ENCODE peak calls at places on chromosomes 12 and 14, in six cellular contexts. O is HEK293T, G is A549, C is HepG2, K is K562, Z is GM12878. W is an unnamed sample.

GRCh38 chr14:73787760-73788508 is 63.7 kb upstream of the PTGR2 start:
- DNase-seq in O (no peak), G (no peak), C (no peak), K (no peak), Z (no peak), W (peak)

GRCh38 chr14:90797919-90798318 is 18.3 kb downstream of the TTC7B start:
- DNase-seq in O (no peak), G (no peak), C (no peak), K (no peak), Z (no peak), W (no peak)

GRCh38 chr14:51603495-51603894 is 48.2 kb upstream of the FRMD6 start:
- DNase-seq in O (no peak), G (no peak), C (no peak), K (no peak), Z (no peak), W (no peak)

GRCh38 chr12:55727643-55728184 is 1.1 kb downstream of the CD63 start:
- DNase-seq in O (no peak), G (peak), C (no peak), K (peak), Z (no peak), W (peak)

GRCh38 chr12:19474147-19474546 is 34.9 kb downstream of the AEBP2 start:
- DNase-seq in O (no peak), G (no peak), C (no peak), K (no peak), Z (no peak), W (no peak)

GRCh38 chr14:98210045-98210678 is 1061.8 kb downstream of the BCL11B start:
- DNase-seq in O (no peak), G (no peak), C (no peak), K (no peak), Z (no peak), W (no peak)

GRCh38 chr14:89401783-89402182 is 15.2 kb downstream of the FOXN3 start:
- DNase-seq in O (no peak), G (no peak), C (no peak), K (no peak), Z (no peak), W (no peak)

GRCh38 chr14:22375321-22375930 is 213.6 kb downstream of the DAD1 start:
- DNase-seq in O (peak), G (peak), C (peak), K (peak), Z (no peak), W (peak)

GRCh38 chr12:79424109-79424721 is 266.5 kb downstream of the PAWR start:
- DNase-seq in O (no peak), G (peak), C (peak), K (no peak), Z (no peak), W (peak)

GRCh38 chr14:58776516-58776915 is 138.8 kb downstream of the DACT1 start:
- DNase-seq in O (no peak), G (no peak), C (no peak), K (no peak), Z (no peak), W (no peak)

GRCh38 chr12:7833831-7834230 is 38.9 kb downstream of the SLC2A14 start:
- DNase-seq in O (no peak), G (no peak), C (peak), K (no peak), Z (no peak), W (peak)

GRCh38 chr14:89296281-89296745 is 120.7 kb downstream of the FOXN3 start:
- DNase-seq in O (no peak), G (no peak), C (no peak), K (no peak), Z (no peak), W (no peak)

GRCh38 chr12:83700858-83701257 is 1014.2 kb downstream of the TMTC2 start:
- DNase-seq in O (no peak), G (no peak), C (no peak), K (no peak), Z (no peak), W (no peak)

GRCh38 chr12:120719496-120720233 is 6.0 kb upstream of the ACADS start:
- DNase-seq in O (no peak), G (no peak), C (no peak), K (no peak), Z (no peak), W (peak)

GRCh38 chr12:39032034-39032433 is 126.6 kb upstream of the CPNE8 start:
- DNase-seq in O (no peak), G (no peak), C (no peak), K (no peak), Z (no peak), W (no peak)

GRCh38 chr12:5432011-5432400 is at the start of gene NTF3:
- DNase-seq in O (peak), G (no peak), C (no peak), K (no peak), Z (no peak), W (peak)

GRCh38 chr14:51500776-51501175 is 150.9 kb upstream of the FRMD6 start:
- DNase-seq in O (no peak), G (no peak), C (no peak), K (no peak), Z (no peak), W (no peak)

GRCh38 chr14:103136388-103137271 is 13.4 kb downstream of the TNFAIP2 start:
- DNase-seq in O (no peak), G (peak), C (no peak), K (peak), Z (no peak), W (peak)

GRCh38 chr12:25419595-25419994 is 133.5 kb downstream of the LMNTD1 start:
- DNase-seq in O (no peak), G (no peak), C (no peak), K (no peak), Z (no peak), W (no peak)

GRCh38 chr14:88426271-88426670 is 40.8 kb downstream of the SPATA7 start:
- DNase-seq in O (no peak), G (no peak), C (no peak), K (no peak), Z (no peak), W (peak)

GRCh38 chr14:24178399-24179178 is 6.7 kb downstream of the REC8 start:
- DNase-seq in O (no peak), G (no peak), C (no peak), K (no peak), Z (no peak), W (no peak)

GRCh38 chr14:76918176-76918750 is 92.1 kb downstream of the LRRC74A start:
- DNase-seq in O (no peak), G (no peak), C (no peak), K (no peak), Z (no peak), W (peak)

GRCh38 chr12:2057041-2057792 is 4.4 kb downstream of the CACNA1C start:
- DNase-seq in O (peak), G (peak), C (peak), K (peak), Z (no peak), W (peak)

GRCh38 chr12:110065540-110065939 is 17.2 kb upstream of the C12orf76 start:
- DNase-seq in O (no peak), G (no peak), C (no peak), K (no peak), Z (no peak), W (no peak)

GRCh38 chr12:7868391-7868790 is 4.3 kb downstream of the SLC2A14 start:
- DNase-seq in O (no peak), G (no peak), C (no peak), K (no peak), Z (no peak), W (peak)

GRCh38 chr12:67705394-67706370 is 57.1 kb downstream of the DYRK2 start:
- DNase-seq in O (no peak), G (peak), C (no peak), K (no peak), Z (no peak), W (peak)

GRCh38 chr14:61517861-61518802 is 177.2 kb upstream of the HIF1A start:
- DNase-seq in O (no peak), G (no peak), C (peak), K (no peak), Z (peak), W (no peak)
- TF ChIP-seq BHLHE40 in O (no peak), G (no peak), C (peak), K (no peak), Z (no peak), W (no peak)

GRCh38 chr14:27242874-27243273 is 645.0 kb upstream of the NOVA1 start:
- DNase-seq in O (peak), G (no peak), C (no peak), K (no peak), Z (no peak), W (no peak)

DNA sequence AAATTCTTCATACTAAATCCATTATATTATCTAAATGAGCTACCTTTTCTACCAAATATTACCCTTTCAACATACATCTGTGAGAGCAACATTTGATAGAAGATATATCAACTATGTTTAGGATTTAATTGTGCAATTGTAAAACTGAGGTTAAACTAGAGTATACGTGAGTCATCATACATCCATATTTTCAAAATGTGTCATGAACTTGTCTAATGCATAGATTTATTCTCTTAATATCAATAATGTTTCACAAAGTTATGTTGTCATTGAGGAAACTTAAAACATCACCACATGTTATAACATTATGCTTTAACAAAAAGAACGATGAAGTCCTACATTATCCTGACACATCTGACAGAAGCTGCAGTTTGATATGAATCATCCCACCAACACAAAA is 645.5 kb upstream of the NOVA1 start:
- DNase-seq in O (no peak), G (no peak), C (no peak), K (no peak), Z (no peak), W (no peak)
- TF ChIP-seq BHLHE40 in O (no peak), G (no peak), C (no peak), K (no peak), Z (no peak), W (no peak)

GRCh38 chr12:46154221-46154975 is 114.4 kb downstream of the SLC38A1 start:
- DNase-seq in O (no peak), G (peak), C (no peak), K (no peak), Z (no peak), W (peak)
- TF ChIP-seq BHLHE40 in O (no peak), G (no peak), C (no peak), K (no peak), Z (no peak), W (no peak)

GRCh38 chr14:68283378-68284123 is 464.0 kb downstream of the RAD51B start:
- DNase-seq in O (no peak), G (no peak), C (no peak), K (no peak), Z (peak), W (no peak)
- TF ChIP-seq BHLHE40 in O (no peak), G (no peak), C (no peak), K (no peak), Z (peak), W (no peak)

DNA sequence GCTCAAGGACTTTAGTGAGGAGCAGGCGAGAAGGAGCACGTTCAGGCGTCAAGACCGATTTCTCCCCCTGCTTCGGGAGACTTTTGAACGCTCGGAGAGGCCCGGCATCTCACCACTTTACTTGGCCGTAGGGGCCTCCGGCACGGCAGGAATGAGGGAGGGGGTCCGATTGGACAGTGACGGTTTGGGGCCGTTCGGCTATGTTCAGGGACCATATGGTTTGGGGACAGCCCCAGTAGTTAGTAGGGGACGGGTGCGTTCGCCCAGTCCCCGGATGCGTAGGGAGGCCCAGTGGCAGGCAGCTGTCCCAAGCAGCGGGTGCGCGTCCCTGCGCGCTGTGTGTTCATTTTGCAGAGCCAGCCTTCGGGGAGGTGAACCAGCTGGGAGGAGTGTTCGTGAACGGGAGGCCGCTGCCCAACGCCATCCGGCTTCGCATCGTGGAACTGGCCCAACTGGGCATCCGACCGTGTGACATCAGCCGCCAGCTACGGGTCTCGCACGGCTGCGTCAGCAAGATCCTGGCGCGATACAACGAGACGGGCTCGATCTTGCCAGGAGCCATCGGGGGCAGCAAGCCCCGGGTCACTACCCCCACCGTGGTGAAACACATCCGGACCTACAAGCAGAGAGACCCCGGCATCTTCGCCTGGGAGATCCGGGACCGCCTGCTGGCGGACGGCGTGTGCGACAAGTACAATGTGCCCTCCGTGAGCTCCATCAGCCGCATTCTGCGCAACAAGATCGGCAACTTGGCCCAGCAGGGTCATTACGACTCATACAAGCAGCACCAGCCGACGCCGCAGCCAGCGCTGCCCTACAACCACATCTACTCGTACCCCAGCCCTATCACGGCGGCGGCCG is 1.1 kb downstream of the PAX9 start:
- DNase-seq in O (no peak), G (peak), C (no peak), K (peak), Z (no peak), W (no peak)
- TF ChIP-seq BHLHE40 in O (no peak), G (no peak), C (no peak), K (no peak), Z (no peak), W (no peak)

W was measured in IMR-90.